ENCODE peak calls at places on chromosomes 16 and 17, in four cellular contexts. H is heart right ventricle, F is heart left ventricle, C is brain microvascular endothelial cell. Y is an unnamed sample.

GRCh38 chr16:67163164-67163902 is 1.2 kb upstream of the HSF4 start:
- DNase-seq in H (peak), C (no peak), F (peak), Y (peak)

GRCh38 chr17:1769826-1770477 is 8.1 kb downstream of the SERPINF1 start:
- DNase-seq in H (no peak), F (no peak), C (no peak), Y (no peak)

GRCh38 chr17:17663160-17664072 is 17.8 kb upstream of the RAI1 start:
- DNase-seq in F (peak), H (peak), C (peak), Y (peak)

GRCh38 chr17:17809527-17810373 is 27.0 kb downstream of the SREBF1 start:
- DNase-seq in C (peak), H (peak), F (peak), Y (peak)

GRCh38 chr16:49556252-49557069 is 182.9 kb downstream of the C16orf78 start:
- DNase-seq in H (no peak), F (no peak), C (peak), Y (no peak)

GRCh38 chr16:54048994-54049929 is 237.3 kb downstream of the IRX3 start:
- DNase-seq in C (no peak), H (no peak), F (no peak), Y (no peak)

GRCh38 chr17:773467-774319 is 8.4 kb downstream of the GLOD4 start:
- DNase-seq in C (no peak), F (no peak), H (no peak), Y (no peak)

GRCh38 chr17:39591958-39592954 is 15.5 kb downstream of the NEUROD2 start:
- DNase-seq in C (peak), H (no peak), F (no peak), Y (no peak)

GRCh38 chr17:82177761-82178498 is 34.7 kb downstream of the CCDC57 start:
- DNase-seq in F (no peak), H (no peak), C (no peak), Y (no peak)

GRCh38 chr17:71329310-71330098 is 791.3 kb upstream of the SOX9 start:
- DNase-seq in F (no peak), H (no peak), C (no peak), Y (no peak)
- H3K27ac ChIP-seq in F (no peak), H (no peak), C (no peak), Y (no peak)

DNA sequence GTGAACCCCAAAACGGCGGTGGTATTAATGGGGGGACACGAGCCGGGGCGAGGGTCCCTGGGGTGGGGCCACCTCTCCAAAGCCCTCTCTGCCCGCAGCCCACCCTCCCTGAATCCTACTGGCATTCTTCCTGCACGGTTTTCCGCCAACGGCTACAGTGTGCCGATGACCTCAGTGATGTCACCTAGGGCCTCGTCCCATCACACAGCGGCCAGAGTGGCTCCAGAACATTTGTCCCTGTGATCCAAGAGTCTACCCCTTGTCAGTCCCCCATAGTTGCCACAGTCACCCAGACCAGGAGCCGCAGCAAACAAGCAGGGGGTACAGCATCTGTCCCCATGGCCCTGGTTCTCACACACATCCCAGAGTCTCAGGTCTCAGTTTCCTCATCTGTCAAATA is 13.9 kb downstream of the ZFPM1 start:
- DNase-seq in F (no peak), C (no peak), H (no peak), Y (no peak)
- H3K27ac ChIP-seq in F (no peak), C (no peak), H (no peak), Y (no peak)

GRCh38 chr17:66935717-66936116 is 28.8 kb upstream of the CACNG4 start:
- DNase-seq in C (no peak), H (no peak), F (no peak), Y (no peak)
- H3K27ac ChIP-seq in C (no peak), H (no peak), F (no peak), Y (no peak)

GRCh38 chr16:84990782-84991181 is 20.6 kb downstream of the ZDHHC7 start:
- DNase-seq in F (no peak), C (no peak), H (no peak), Y (no peak)

GRCh38 chr16:84996365-84996764 is 15.0 kb downstream of the ZDHHC7 start:
- DNase-seq in C (no peak), H (no peak), F (no peak), Y (no peak)

GRCh38 chr16:84992700-84993075 is 18.6 kb downstream of the ZDHHC7 start:
- DNase-seq in C (no peak), H (no peak), F (no peak), Y (no peak)

GRCh38 chr16:84995666-84996065 is 15.7 kb downstream of the ZDHHC7 start:
- DNase-seq in H (no peak), C (no peak), F (peak), Y (no peak)

GRCh38 chr16:84993926-84994325 is 17.4 kb downstream of the ZDHHC7 start:
- DNase-seq in H (no peak), F (peak), C (no peak), Y (no peak)
- H3K27ac ChIP-seq in H (no peak), F (no peak), C (peak), Y (no peak)

GRCh38 chr17:7222093-7222971 is 2.6 kb downstream of the ACADVL start:
- DNase-seq in C (no peak), H (no peak), F (no peak), Y (no peak)

GRCh38 chr17:7219812-7220592 is at the start of the genes ACADVL and DLG4:
- DNase-seq in F (peak), H (peak), C (peak), Y (peak)

GRCh38 chr17:7221281-7222092 is 1.7 kb downstream of the ACADVL start:
- DNase-seq in H (no peak), C (no peak), F (no peak), Y (no peak)

GRCh38 chr17:7219434-7219811 is 213 bp downstream of the DLG4 start:
- DNase-seq in F (no peak), C (no peak), H (no peak), Y (no peak)

GRCh38 chr17:7220593-7221280 is 999 bp downstream of the ACADVL start:
- DNase-seq in C (peak), H (no peak), F (peak), Y (no peak)
- H3K27ac ChIP-seq in C (peak), H (peak), F (peak), Y (peak)

GRCh38 chr16:79278506-79278905 is 322.0 kb downstream of the MAF start:
- DNase-seq in F (no peak), H (no peak), C (no peak), Y (no peak)
- H3K27ac ChIP-seq in F (no peak), H (no peak), C (no peak), Y (no peak)

GRCh38 chr17:62690168-62690897 is 62.9 kb downstream of the MRC2 start:
- DNase-seq in H (no peak), C (no peak), F (no peak), Y (no peak)
- H3K27ac ChIP-seq in H (no peak), C (no peak), F (no peak), Y (no peak)

Y was measured in caudate nucleus.